ENCODE peak calls at places on chromosomes 1 and 21, in eight cellular contexts. One of them, this sample, is unnamed.

GRCh38 chr1:5744911-5745431 is 247.3 kb downstream of the NPHP4 start:
- DNase-seq in fibroblast of the aortic adventitia: no peak
- DNase-seq in neural progenitor cell: peak; percentile 72
- DNase-seq in astrocyte of the cerebellum: no peak
- DNase-seq in tibial artery: peak; percentile 38
- DNase-seq in testis: peak; percentile 55
- DNase-seq in foreskin fibroblast: peak; percentile 1
- DNase-seq in thoracic aorta: no peak
- DNase-seq in this sample: no peak

GRCh38 chr1:23801338-23801748 is 789 bp upstream of the GALE start:
- DNase-seq in fibroblast of the aortic adventitia: no peak
- DNase-seq in neural progenitor cell: no peak
- DNase-seq in tibial artery: no peak
- DNase-seq in thoracic aorta: no peak
- DNase-seq in foreskin fibroblast: no peak
- DNase-seq in astrocyte of the cerebellum: no peak
- DNase-seq in testis: no peak
- DNase-seq in this sample: no peak

GRCh38 chr1:225474986-225475820 is 47.4 kb upstream of the LBR start:
- DNase-seq in thoracic aorta: no peak
- DNase-seq in astrocyte of the cerebellum: peak; percentile 28
- DNase-seq in foreskin fibroblast: peak; percentile 48
- DNase-seq in neural progenitor cell: peak; percentile 86
- DNase-seq in tibial artery: peak; percentile 85
- DNase-seq in testis: peak; percentile 59
- DNase-seq in fibroblast of the aortic adventitia: peak; percentile 70
- DNase-seq in this sample: peak; percentile 73

GRCh38 chr1:41455479-41456271 is 28.8 kb downstream of the EDN2 start:
- DNase-seq in fibroblast of the aortic adventitia: peak; percentile 34
- DNase-seq in testis: no peak
- DNase-seq in thoracic aorta: peak; percentile 36
- DNase-seq in tibial artery: peak; percentile 72
- DNase-seq in astrocyte of the cerebellum: no peak
- DNase-seq in foreskin fibroblast: peak; percentile 35
- DNase-seq in neural progenitor cell: no peak
- DNase-seq in this sample: peak; percentile 50

GRCh38 chr1:202202500-202203168 is 9.0 kb downstream of the LGR6 start:
- DNase-seq in astrocyte of the cerebellum: no peak
- DNase-seq in thoracic aorta: no peak
- DNase-seq in foreskin fibroblast: no peak
- DNase-seq in testis: no peak
- DNase-seq in fibroblast of the aortic adventitia: no peak
- DNase-seq in neural progenitor cell: no peak
- DNase-seq in tibial artery: no peak
- DNase-seq in this sample: no peak

GRCh38 chr1:109391626-109392025 is 6.1 kb downstream of the SORT1 start:
- DNase-seq in tibial artery: no peak
- DNase-seq in foreskin fibroblast: no peak
- DNase-seq in fibroblast of the aortic adventitia: no peak
- DNase-seq in neural progenitor cell: no peak
- DNase-seq in thoracic aorta: no peak
- DNase-seq in testis: no peak
- DNase-seq in astrocyte of the cerebellum: no peak
- DNase-seq in this sample: no peak

GRCh38 chr1:236143104-236143948 is 987 bp downstream of the GPR137B start:
- DNase-seq in fibroblast of the aortic adventitia: peak; percentile 69
- DNase-seq in testis: no peak
- DNase-seq in neural progenitor cell: peak; percentile 52
- DNase-seq in tibial artery: no peak
- DNase-seq in thoracic aorta: no peak
- DNase-seq in foreskin fibroblast: peak; percentile 82
- DNase-seq in astrocyte of the cerebellum: no peak
- DNase-seq in this sample: peak; percentile 80

GRCh38 chr1:98143403-98143802 is 222.6 kb upstream of the DPYD start:
- DNase-seq in testis: no peak
- DNase-seq in neural progenitor cell: no peak
- DNase-seq in fibroblast of the aortic adventitia: no peak
- DNase-seq in tibial artery: no peak
- DNase-seq in thoracic aorta: no peak
- DNase-seq in foreskin fibroblast: no peak
- DNase-seq in astrocyte of the cerebellum: no peak
- DNase-seq in this sample: no peak

GRCh38 chr1:157352216-157352615 is 200.1 kb downstream of the FCRL5 start:
- DNase-seq in thoracic aorta: no peak
- DNase-seq in astrocyte of the cerebellum: no peak
- DNase-seq in testis: no peak
- DNase-seq in neural progenitor cell: no peak
- DNase-seq in fibroblast of the aortic adventitia: no peak
- DNase-seq in tibial artery: no peak
- DNase-seq in foreskin fibroblast: no peak
- DNase-seq in this sample: no peak

GRCh38 chr1:25847929-25848328 is 11.3 kb downstream of the AUNIP start:
- DNase-seq in astrocyte of the cerebellum: no peak
- DNase-seq in testis: no peak
- DNase-seq in tibial artery: no peak
- DNase-seq in neural progenitor cell: no peak
- DNase-seq in foreskin fibroblast: no peak
- DNase-seq in fibroblast of the aortic adventitia: no peak
- DNase-seq in thoracic aorta: no peak
- DNase-seq in this sample: no peak
- H3K4me3 ChIP-seq in astrocyte of the cerebellum: no peak overlapping the region
- H3K4me3 ChIP-seq in testis: no peak overlapping the region
- H3K4me3 ChIP-seq in tibial artery: no peak overlapping the region
- H3K4me3 ChIP-seq in neural progenitor cell: no peak overlapping the region
- H3K4me3 ChIP-seq in foreskin fibroblast: no peak overlapping the region
- H3K4me3 ChIP-seq in fibroblast of the aortic adventitia: no peak overlapping the region
- H3K4me3 ChIP-seq in thoracic aorta: no peak overlapping the region
- H3K4me3 ChIP-seq in this sample: no peak overlapping the region

GRCh38 chr1:213623862-213624261 is 363.9 kb upstream of the PROX1 start:
- DNase-seq in neural progenitor cell: no peak
- DNase-seq in tibial artery: no peak
- DNase-seq in fibroblast of the aortic adventitia: no peak
- DNase-seq in thoracic aorta: no peak
- DNase-seq in testis: no peak
- DNase-seq in astrocyte of the cerebellum: no peak
- DNase-seq in foreskin fibroblast: no peak
- DNase-seq in this sample: no peak

GRCh38 chr1:213618094-213618493 is 369.7 kb upstream of the PROX1 start:
- DNase-seq in tibial artery: no peak
- DNase-seq in fibroblast of the aortic adventitia: no peak
- DNase-seq in testis: no peak
- DNase-seq in foreskin fibroblast: no peak
- DNase-seq in astrocyte of the cerebellum: no peak
- DNase-seq in thoracic aorta: no peak
- DNase-seq in neural progenitor cell: no peak
- DNase-seq in this sample: no peak

GRCh38 chr1:213622365-213623087 is 365.2 kb upstream of the PROX1 start:
- DNase-seq in foreskin fibroblast: no peak
- DNase-seq in thoracic aorta: no peak
- DNase-seq in astrocyte of the cerebellum: no peak
- DNase-seq in neural progenitor cell: no peak
- DNase-seq in tibial artery: no peak
- DNase-seq in fibroblast of the aortic adventitia: no peak
- DNase-seq in testis: no peak
- DNase-seq in this sample: no peak

GRCh38 chr1:213619026-213619425 is 368.7 kb upstream of the PROX1 start:
- DNase-seq in fibroblast of the aortic adventitia: no peak
- DNase-seq in foreskin fibroblast: no peak
- DNase-seq in thoracic aorta: no peak
- DNase-seq in testis: no peak
- DNase-seq in astrocyte of the cerebellum: no peak
- DNase-seq in tibial artery: no peak
- DNase-seq in neural progenitor cell: no peak
- DNase-seq in this sample: no peak

GRCh38 chr1:213623103-213623581 is 364.6 kb upstream of the PROX1 start:
- DNase-seq in tibial artery: no peak
- DNase-seq in astrocyte of the cerebellum: no peak
- DNase-seq in thoracic aorta: no peak
- DNase-seq in fibroblast of the aortic adventitia: no peak
- DNase-seq in neural progenitor cell: no peak
- DNase-seq in testis: no peak
- DNase-seq in foreskin fibroblast: no peak
- DNase-seq in this sample: no peak
- TF ChIP-seq CTCF in tibial artery: no peak
- TF ChIP-seq CTCF in astrocyte of the cerebellum: no peak
- TF ChIP-seq CTCF in thoracic aorta: no peak
- TF ChIP-seq CTCF in fibroblast of the aortic adventitia: no peak
- TF ChIP-seq CTCF in neural progenitor cell: no peak
- TF ChIP-seq CTCF in testis: no peak
- TF ChIP-seq CTCF in foreskin fibroblast: no peak
- TF ChIP-seq CTCF in this sample: no peak

GRCh38 chr1:154725841-154726240 is 117.9 kb upstream of the ADAR start:
- DNase-seq in foreskin fibroblast: no peak
- DNase-seq in testis: no peak
- DNase-seq in astrocyte of the cerebellum: no peak
- DNase-seq in tibial artery: no peak
- DNase-seq in neural progenitor cell: no peak
- DNase-seq in fibroblast of the aortic adventitia: no peak
- DNase-seq in thoracic aorta: no peak
- DNase-seq in this sample: no peak

GRCh38 chr1:154729031-154729442 is 121.1 kb upstream of the ADAR start:
- DNase-seq in fibroblast of the aortic adventitia: peak; percentile 64
- DNase-seq in neural progenitor cell: no peak
- DNase-seq in astrocyte of the cerebellum: no peak
- DNase-seq in thoracic aorta: no peak
- DNase-seq in tibial artery: no peak
- DNase-seq in testis: no peak
- DNase-seq in foreskin fibroblast: no peak
- DNase-seq in this sample: peak; percentile 66

GRCh38 chr1:154727409-154727808 is 119.4 kb upstream of the ADAR start:
- DNase-seq in thoracic aorta: no peak
- DNase-seq in tibial artery: no peak
- DNase-seq in neural progenitor cell: no peak
- DNase-seq in fibroblast of the aortic adventitia: no peak
- DNase-seq in astrocyte of the cerebellum: no peak
- DNase-seq in foreskin fibroblast: no peak
- DNase-seq in testis: no peak
- DNase-seq in this sample: no peak

GRCh38 chr1:154726903-154727302 is 118.9 kb upstream of the ADAR start:
- DNase-seq in thoracic aorta: no peak
- DNase-seq in neural progenitor cell: no peak
- DNase-seq in astrocyte of the cerebellum: no peak
- DNase-seq in fibroblast of the aortic adventitia: no peak
- DNase-seq in tibial artery: no peak
- DNase-seq in testis: no peak
- DNase-seq in foreskin fibroblast: no peak
- DNase-seq in this sample: no peak

DNA sequence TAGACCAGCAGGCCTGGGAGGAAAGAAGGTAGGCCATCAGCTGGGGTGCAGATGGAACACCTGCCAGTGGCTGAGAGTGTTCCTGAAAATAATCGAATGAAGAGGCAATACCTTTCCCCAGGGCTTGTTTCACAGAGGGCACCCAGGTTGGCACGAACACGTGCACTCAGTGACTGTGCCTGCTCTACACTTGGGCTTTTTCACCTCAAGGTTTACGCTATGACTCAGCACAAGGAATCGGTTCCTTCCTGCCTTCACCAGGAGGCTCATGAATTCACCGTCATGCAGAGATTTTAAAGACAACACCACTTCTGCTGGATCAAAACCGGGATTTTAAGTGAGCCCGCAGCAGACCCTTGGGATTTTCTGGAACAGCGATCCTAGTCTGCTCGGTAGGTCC is 118.5 kb upstream of the ADAR start:
- DNase-seq in thoracic aorta: no peak
- DNase-seq in fibroblast of the aortic adventitia: no peak
- DNase-seq in testis: no peak
- DNase-seq in neural progenitor cell: no peak
- DNase-seq in astrocyte of the cerebellum: no peak
- DNase-seq in foreskin fibroblast: no peak
- DNase-seq in tibial artery: no peak
- DNase-seq in this sample: no peak
- H3K4me3 ChIP-seq in thoracic aorta: peak overlapping the region; percentile 34
- H3K4me3 ChIP-seq in fibroblast of the aortic adventitia: no peak overlapping the region
- H3K4me3 ChIP-seq in testis: no peak overlapping the region
- H3K4me3 ChIP-seq in neural progenitor cell: no peak overlapping the region
- H3K4me3 ChIP-seq in astrocyte of the cerebellum: no peak overlapping the region
- H3K4me3 ChIP-seq in foreskin fibroblast: no peak overlapping the region
- H3K4me3 ChIP-seq in tibial artery: no peak overlapping the region
- H3K4me3 ChIP-seq in this sample: no peak overlapping the region

GRCh38 chr21:36765229-36765628 is 66.3 kb downstream of the SIM2 start:
- DNase-seq in astrocyte of the cerebellum: no peak
- DNase-seq in neural progenitor cell: no peak
- DNase-seq in thoracic aorta: no peak
- DNase-seq in foreskin fibroblast: no peak
- DNase-seq in fibroblast of the aortic adventitia: no peak
- DNase-seq in tibial artery: no peak
- DNase-seq in testis: no peak
- DNase-seq in this sample: no peak
- TF ChIP-seq CTCF in astrocyte of the cerebellum: no peak
- TF ChIP-seq CTCF in neural progenitor cell: no peak
- TF ChIP-seq CTCF in thoracic aorta: no peak
- TF ChIP-seq CTCF in foreskin fibroblast: no peak
- TF ChIP-seq CTCF in fibroblast of the aortic adventitia: no peak
- TF ChIP-seq CTCF in tibial artery: no peak
- TF ChIP-seq CTCF in testis: no peak
- TF ChIP-seq CTCF in this sample: no peak

GRCh38 chr1:32464716-32465540 is at the start of gene ZBTB8B:
- DNase-seq in astrocyte of the cerebellum: peak; percentile 76
- DNase-seq in foreskin fibroblast: peak; percentile 10
- DNase-seq in fibroblast of the aortic adventitia: peak; percentile 71
- DNase-seq in neural progenitor cell: peak; percentile 98
- DNase-seq in tibial artery: peak; percentile 76
- DNase-seq in testis: peak; percentile 93
- DNase-seq in thoracic aorta: no peak
- DNase-seq in this sample: peak; percentile 28
- H3K4me3 ChIP-seq in astrocyte of the cerebellum: peak within 1 kb of the TSS; percentile 64
- H3K4me3 ChIP-seq in foreskin fibroblast: peak within 1 kb of the TSS; percentile 55
- H3K4me3 ChIP-seq in fibroblast of the aortic adventitia: peak within 1 kb of the TSS; percentile 64
- H3K4me3 ChIP-seq in neural progenitor cell: peak within 1 kb of the TSS; percentile 73
- H3K4me3 ChIP-seq in tibial artery: peak within 1 kb of the TSS; percentile 58
- H3K4me3 ChIP-seq in testis: peak within 1 kb of the TSS; percentile 62
- H3K4me3 ChIP-seq in thoracic aorta: peak within 1 kb of the TSS; percentile 70
- H3K4me3 ChIP-seq in this sample: peak within 1 kb of the TSS; percentile 59

GRCh38 chr1:17849216-17849615 is 94.1 kb downstream of the ACTL8 start:
- DNase-seq in thoracic aorta: no peak
- DNase-seq in testis: no peak
- DNase-seq in tibial artery: no peak
- DNase-seq in astrocyte of the cerebellum: no peak
- DNase-seq in fibroblast of the aortic adventitia: peak; percentile 50
- DNase-seq in foreskin fibroblast: peak; percentile 16
- DNase-seq in neural progenitor cell: no peak
- DNase-seq in this sample: peak; percentile 14
- TF ChIP-seq CTCF in thoracic aorta: no peak
- TF ChIP-seq CTCF in testis: no peak
- TF ChIP-seq CTCF in tibial artery: no peak
- TF ChIP-seq CTCF in astrocyte of the cerebellum: peak; percentile 41
- TF ChIP-seq CTCF in fibroblast of the aortic adventitia: peak; percentile 74
- TF ChIP-seq CTCF in foreskin fibroblast: peak; percentile 58
- TF ChIP-seq CTCF in neural progenitor cell: peak; percentile 16
- TF ChIP-seq CTCF in this sample: peak; percentile 40